ENCODE peak calls at places on chromosome 7, in ten cellular contexts. P is HS-27A; N is NCI-H2081 treated with DMSO at 0.1 percent for 48 hours; O is Right ventricle myocardium inferior; R is germinal center; F is HT1080; S is NCI-H748 treated with DMSO at 0.1 percent for 48 hours; Q is CD8-positive, alpha-beta T cell; B is LoVo; W is iPS-NIHi11. I is an unnamed sample.

GRCh38 chr7:116796471-116796870 is 65.9 kb upstream of the CAPZA2 start:
- DNase-seq in P (no peak), N (no peak), O (no peak), R (no peak), F (no peak), S (no peak), Q (no peak), B (no peak), W (no peak), I (no peak)

GRCh38 chr7:152336754-152337368 is 98.9 kb downstream of the KMT2C start:
- DNase-seq in P (no peak), N (peak), O (no peak), R (peak), F (peak), S (peak), Q (no peak), B (peak), W (peak), I (peak)

GRCh38 chr7:27165089-27165654 is at the start of gene HOXA9:
- DNase-seq in P (no peak), N (no peak), O (peak), R (no peak), F (peak), S (no peak), Q (no peak), B (peak), W (no peak), I (no peak)

GRCh38 chr7:119681336-119681735 is 591.6 kb upstream of the KCND2 start:
- DNase-seq in P (no peak), N (no peak), O (no peak), R (no peak), F (no peak), S (no peak), Q (no peak), B (no peak), W (no peak), I (no peak)

GRCh38 chr7:129875745-129876411 is 76.9 kb downstream of the UBE2H start:
- DNase-seq in P (no peak), N (no peak), O (no peak), R (no peak), F (peak), S (no peak), Q (no peak), B (no peak), W (no peak), I (no peak)

GRCh38 chr7:108263364-108263951 is 133.3 kb upstream of the LAMB4 start:
- DNase-seq in P (no peak), N (peak), O (no peak), R (no peak), F (no peak), S (no peak), Q (no peak), B (no peak), W (no peak), I (no peak)

GRCh38 chr7:154794147-154794780 is 208.7 kb downstream of the PAXIP1 start:
- DNase-seq in P (no peak), N (no peak), O (no peak), R (peak), F (peak), S (no peak), Q (no peak), B (no peak), W (peak), I (no peak)

GRCh38 chr7:73839743-73840714 is 2.3 kb downstream of the METTL27 start:
- DNase-seq in P (no peak), N (no peak), O (no peak), R (no peak), F (no peak), S (no peak), Q (no peak), B (no peak), W (peak), I (no peak)

GRCh38 chr7:17062433-17063383 is 180.9 kb upstream of the AGR3 start:
- DNase-seq in P (no peak), N (no peak), O (no peak), R (no peak), F (no peak), S (no peak), Q (no peak), B (no peak), W (no peak), I (peak)

GRCh38 chr7:116182023-116182422 is 28.3 kb upstream of the TES start:
- DNase-seq in P (no peak), N (no peak), O (no peak), R (no peak), F (no peak), S (no peak), Q (no peak), B (no peak), W (no peak), I (no peak)

GRCh38 chr7:24436131-24436920 is 136.9 kb upstream of the PALS2 start:
- DNase-seq in P (no peak), N (no peak), O (no peak), R (no peak), F (no peak), S (no peak), Q (no peak), B (no peak), W (peak), I (no peak)

GRCh38 chr7:140308060-140308459 is 90.3 kb downstream of the SLC37A3 start:
- DNase-seq in P (no peak), N (no peak), O (no peak), R (no peak), F (no peak), S (no peak), Q (no peak), B (no peak), W (no peak), I (no peak)

GRCh38 chr7:646951-647350 is 79.5 kb upstream of the DNAAF5 start:
- DNase-seq in P (no peak), N (no peak), O (no peak), R (no peak), F (no peak), S (no peak), Q (no peak), B (no peak), W (no peak), I (no peak)

GRCh38 chr7:64626083-64626469 is 39.9 kb upstream of the ZNF107 start:
- DNase-seq in P (no peak), N (no peak), O (no peak), R (no peak), F (no peak), S (no peak), Q (no peak), B (no peak), W (no peak), I (no peak)

GRCh38 chr7:141053626-141054025 is 20.2 kb upstream of the TMEM178B start:
- DNase-seq in P (no peak), N (no peak), O (no peak), R (no peak), F (peak), S (no peak), Q (peak), B (no peak), W (no peak), I (peak)

GRCh38 chr7:142807855-142808460 is 37.2 kb downstream of the PRSS2 start:
- DNase-seq in P (peak), N (no peak), O (no peak), R (no peak), F (peak), S (no peak), Q (no peak), B (no peak), W (no peak), I (peak)

GRCh38 chr7:140639366-140640053 is 1.1 kb downstream of the DENND2A start:
- DNase-seq in P (no peak), N (no peak), O (no peak), R (no peak), F (no peak), S (no peak), Q (no peak), B (no peak), W (no peak), I (no peak)

GRCh38 chr7:24757799-24758275 is 573 bp upstream of the GSDME start:
- DNase-seq in P (no peak), N (no peak), O (no peak), R (no peak), F (peak), S (no peak), Q (no peak), B (no peak), W (peak), I (no peak)

GRCh38 chr7:120583835-120584586 is 273.9 kb downstream of the TSPAN12 start:
- DNase-seq in P (peak), N (no peak), O (no peak), R (no peak), F (peak), S (no peak), Q (no peak), B (peak), W (no peak), I (no peak)

GRCh38 chr7:111438369-111439289 is 123.7 kb downstream of the IMMP2L start:
- DNase-seq in P (peak), N (no peak), O (no peak), R (no peak), F (peak), S (no peak), Q (no peak), B (no peak), W (no peak), I (no peak)

GRCh38 chr7:39212881-39213280 is 235.2 kb downstream of the POU6F2 start:
- DNase-seq in P (no peak), N (no peak), O (no peak), R (no peak), F (no peak), S (no peak), Q (no peak), B (no peak), W (no peak), I (no peak)

GRCh38 chr7:114298011-114298410 is 116.6 kb upstream of the FOXP2 start:
- DNase-seq in P (no peak), N (no peak), O (no peak), R (no peak), F (no peak), S (no peak), Q (no peak), B (no peak), W (no peak), I (no peak)

GRCh38 chr7:117383826-117384225 is 43.5 kb downstream of the ASZ1 start:
- DNase-seq in P (no peak), N (no peak), O (no peak), R (no peak), F (no peak), S (no peak), Q (no peak), B (peak), W (no peak), I (no peak)

GRCh38 chr7:127751062-127751722 is 99.2 kb downstream of the SND1 start:
- DNase-seq in P (no peak), N (no peak), O (no peak), R (no peak), F (no peak), S (no peak), Q (no peak), B (no peak), W (peak), I (no peak)

GRCh38 chr7:85177316-85177715 is 9.5 kb downstream of the SEMA3D start:
- DNase-seq in P (no peak), N (no peak), O (no peak), R (no peak), F (no peak), S (no peak), Q (no peak), B (no peak), W (no peak), I (no peak)

GRCh38 chr7:84844771-84845170 is 342.1 kb downstream of the SEMA3D start:
- DNase-seq in P (no peak), N (no peak), O (no peak), R (no peak), F (no peak), S (no peak), Q (no peak), B (no peak), W (no peak), I (no peak)

GRCh38 chr7:80247144-80247543 is 112.5 kb downstream of the GNAI1 start:
- DNase-seq in P (no peak), N (no peak), O (no peak), R (no peak), F (no peak), S (no peak), Q (no peak), B (no peak), W (no peak), I (no peak)

GRCh38 chr7:87083865-87084519 is 24.5 kb upstream of the ELAPOR2 start:
- DNase-seq in P (no peak), N (no peak), O (no peak), R (no peak), F (peak), S (no peak), Q (no peak), B (no peak), W (no peak), I (no peak)

GRCh38 chr7:132760241-132760616 is 184.0 kb upstream of the PLXNA4 start:
- DNase-seq in P (no peak), N (no peak), O (no peak), R (no peak), F (no peak), S (no peak), Q (no peak), B (no peak), W (no peak), I (no peak)

GRCh38 chr7:335358-336148 is 45.6 kb downstream of the FOXL3 start:
- DNase-seq in P (no peak), N (no peak), O (peak), R (no peak), F (no peak), S (no peak), Q (no peak), B (no peak), W (no peak), I (no peak)

GRCh38 chr7:139915301-139915863 is 86.3 kb downstream of the TBXAS1 start:
- DNase-seq in P (no peak), N (no peak), O (no peak), R (no peak), F (no peak), S (no peak), Q (no peak), B (no peak), W (no peak), I (no peak)

GRCh38 chr7:13333351-13333750 is 645.9 kb downstream of the ARL4A start:
- DNase-seq in P (no peak), N (no peak), O (no peak), R (no peak), F (no peak), S (no peak), Q (no peak), B (no peak), W (no peak), I (no peak)

GRCh38 chr7:26329520-26330269 is 38.0 kb downstream of the SNX10 start:
- DNase-seq in P (no peak), N (no peak), O (no peak), R (peak), F (no peak), S (no peak), Q (no peak), B (no peak), W (no peak), I (no peak)

GRCh38 chr7:13850185-13850752 is 139.2 kb downstream of the ETV1 start:
- DNase-seq in P (peak), N (peak), O (no peak), R (no peak), F (peak), S (no peak), Q (peak), B (peak), W (peak), I (peak)

GRCh38 chr7:77687747-77688144 is 8.5 kb upstream of the RSBN1L start:
- DNase-seq in P (no peak), N (no peak), O (no peak), R (no peak), F (no peak), S (no peak), Q (no peak), B (no peak), W (no peak), I (peak)

GRCh38 chr7:89332026-89332425 is 536.5 kb upstream of the TEX47 start:
- DNase-seq in P (no peak), N (no peak), O (no peak), R (no peak), F (peak), S (no peak), Q (no peak), B (no peak), W (no peak), I (no peak)

GRCh38 chr7:27709137-27710075 is 30.6 kb upstream of the TAX1BP1 start:
- DNase-seq in P (peak), N (no peak), O (no peak), R (no peak), F (peak), S (no peak), Q (no peak), B (no peak), W (no peak), I (no peak)

GRCh38 chr7:85070967-85071628 is 115.8 kb downstream of the SEMA3D start:
- DNase-seq in P (no peak), N (no peak), O (no peak), R (no peak), F (peak), S (no peak), Q (no peak), B (no peak), W (peak), I (no peak)

I was measured in CD4-positive, CD25-positive, alpha-beta regulatory T cell.